ENCODE peak calls at places on chromosomes 13 and 19, in four cellular contexts. N is kidney, Z is HCT116, Q is SK-N-SH. D is an unnamed sample.
A peak's percentile ranks its signal among the peaks of the same experiment; 100 is the strongest.

GRCh38 chr19:6318772-6319171 is 14.6 kb downstream of the ACER1 start:
- DNase-seq in N (peak; percentile 2), Z (no peak), Q (no peak), D (no peak)

GRCh38 chr13:20412761-20413355 is 112.8 kb downstream of the CRYL1 start:
- DNase-seq in N (no peak), Z (no peak), Q (no peak), D (no peak)

GRCh38 chr13:44523176-44524017 is 52.7 kb downstream of the TSC22D1 start:
- DNase-seq in N (no peak), Z (peak; percentile 32), Q (no peak), D (no peak)

GRCh38 chr13:51689597-51689996 is 105.3 kb downstream of the WDFY2 start:
- DNase-seq in N (no peak), Z (no peak), Q (no peak), D (no peak)

GRCh38 chr19:46574533-46574932 is 26.6 kb upstream of the CALM3 start:
- DNase-seq in N (no peak), Z (no peak), Q (peak; percentile 21), D (no peak)

GRCh38 chr19:32653626-32653968 is 21.4 kb downstream of the ANKRD27 start:
- DNase-seq in N (no peak), Z (no peak), Q (no peak), D (no peak)

GRCh38 chr19:8663920-8664670 is 33.7 kb downstream of the NFILZ start:
- DNase-seq in N (no peak), Z (no peak), Q (no peak), D (no peak)

GRCh38 chr13:103156346-103156998 is 90.3 kb upstream of the SLC10A2 start:
- DNase-seq in N (no peak), Z (no peak), Q (no peak), D (no peak)

GRCh38 chr19:43798546-43799409 is 3.5 kb downstream of the LYPD5 start:
- DNase-seq in N (peak; percentile 90), Z (peak; percentile 70), Q (peak; percentile 65), D (no peak)

GRCh38 chr13:114179087-114179658 is at the start of gene CFAP97D2:
- DNase-seq in N (peak; percentile 39), Z (no peak), Q (no peak), D (no peak)

GRCh38 chr19:36526581-36526980 is 1.5 kb downstream of the ZNF260 start:
- DNase-seq in N (no peak), Z (no peak), Q (no peak), D (no peak)

GRCh38 chr19:35742121-35742724 is at the start of gene IGFLR1:
- DNase-seq in N (no peak), Z (no peak), Q (no peak), D (no peak)

GRCh38 chr13:114315074-114315785 is 927 bp downstream of the CHAMP1 start:
- DNase-seq in N (no peak), Z (no peak), Q (no peak), D (no peak)

GRCh38 chr19:50198431-50199253 is 4.8 kb upstream of the MYH14 start:
- DNase-seq in N (no peak), Z (no peak), Q (no peak), D (no peak)

GRCh38 chr19:54399189-54399588 is 16.1 kb upstream of the TTYH1 start:
- DNase-seq in N (no peak), Z (no peak), Q (no peak), D (no peak)

GRCh38 chr13:89294115-89294867 is 1623.1 kb downstream of the SLITRK5 start:
- DNase-seq in N (peak; percentile 36), Z (no peak), Q (no peak), D (no peak)

GRCh38 chr13:73937420-73937819 is 196.8 kb downstream of the KLF12 start:
- DNase-seq in N (no peak), Z (no peak), Q (no peak), D (no peak)

GRCh38 chr13:23959231-23959862 is 62.0 kb upstream of the C1QTNF9B start:
- DNase-seq in N (no peak), Z (no peak), Q (no peak), D (no peak)

GRCh38 chr13:24071423-24072075 is 89.0 kb upstream of the SPATA13 start:
- DNase-seq in N (no peak), Z (no peak), Q (no peak), D (peak; percentile 30)

GRCh38 chr13:51785592-51786424 is 18.2 kb downstream of the DHRS12 start:
- DNase-seq in N (no peak), Z (no peak), Q (peak; percentile 85), D (peak; percentile 69)

GRCh38 chr19:47613165-47614146 is 4.5 kb downstream of the BICRA start:
- DNase-seq in N (no peak), Z (no peak), Q (peak; percentile 51), D (no peak)

GRCh38 chr19:13788991-13789390 is 6.3 kb upstream of the ZSWIM4 start:
- DNase-seq in N (no peak), Z (no peak), Q (no peak), D (no peak)

GRCh38 chr19:43776285-43776684 is 4.5 kb downstream of the KCNN4 start:
- DNase-seq in N (no peak), Z (no peak), Q (no peak), D (no peak)

GRCh38 chr13:40063278-40063698 is 407.8 kb downstream of the COG6 start:
- DNase-seq in N (no peak), Z (no peak), Q (peak; percentile 52), D (no peak)

GRCh38 chr13:60755380-60756163 is 358.6 kb downstream of the TDRD3 start:
- DNase-seq in N (no peak), Z (no peak), Q (no peak), D (no peak)

GRCh38 chr19:13844130-13844631 is 32.8 kb upstream of the NANOS3 start:
- DNase-seq in N (peak; percentile 70), Z (no peak), Q (no peak), D (no peak)

GRCh38 chr19:14146789-14147216 is 10.4 kb upstream of the ASF1B start:
- DNase-seq in N (no peak), Z (no peak), Q (no peak), D (no peak)

GRCh38 chr13:90447735-90448103 is 899.8 kb upstream of the MIR17HG start:
- DNase-seq in N (no peak), Z (peak; percentile 1), Q (no peak), D (no peak)

GRCh38 chr13:113948034-113948742 is 25.7 kb downstream of the C13orf46 start:
- DNase-seq in N (peak; percentile 54), Z (no peak), Q (no peak), D (no peak)

GRCh38 chr19:42122691-42123607 is 9.3 kb downstream of the POU2F2 start:
- DNase-seq in N (no peak), Z (no peak), Q (no peak), D (no peak)

GRCh38 chr19:44050740-44051653 is 839 bp upstream of the ZNF223 start:
- DNase-seq in N (no peak), Z (no peak), Q (no peak), D (no peak)

GRCh38 chr19:35249146-35249847 is 495 bp downstream of the LSR start:
- DNase-seq in N (peak; percentile 72), Z (no peak), Q (no peak), D (no peak)

DNA sequence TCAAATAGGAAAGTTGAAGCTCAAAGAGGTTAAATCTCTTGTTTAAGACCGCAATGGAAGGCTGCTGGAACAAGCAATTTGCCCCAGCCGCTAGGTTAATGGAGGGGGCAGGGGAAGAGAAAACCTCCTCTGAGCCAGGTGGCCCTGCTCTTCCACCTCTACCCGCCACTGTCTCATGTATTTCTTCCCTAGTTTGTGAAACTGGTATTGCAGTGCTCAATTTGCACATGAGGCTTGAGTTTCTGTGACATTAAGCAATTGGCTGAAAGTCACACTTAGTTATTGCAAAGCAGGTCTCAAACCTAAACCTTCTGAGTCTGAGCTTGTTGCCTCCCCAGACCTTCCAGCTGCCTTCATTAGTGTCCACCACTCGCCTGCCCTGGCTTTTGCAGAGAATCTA is 27.2 kb upstream of the OLFM4 start:
- DNase-seq in N (no peak), Z (no peak), Q (no peak), D (no peak)
- H3K9ac ChIP-seq in N (no peak overlapping the region), Z (no peak overlapping the region), Q (no peak overlapping the region), D (no peak overlapping the region)

DNA sequence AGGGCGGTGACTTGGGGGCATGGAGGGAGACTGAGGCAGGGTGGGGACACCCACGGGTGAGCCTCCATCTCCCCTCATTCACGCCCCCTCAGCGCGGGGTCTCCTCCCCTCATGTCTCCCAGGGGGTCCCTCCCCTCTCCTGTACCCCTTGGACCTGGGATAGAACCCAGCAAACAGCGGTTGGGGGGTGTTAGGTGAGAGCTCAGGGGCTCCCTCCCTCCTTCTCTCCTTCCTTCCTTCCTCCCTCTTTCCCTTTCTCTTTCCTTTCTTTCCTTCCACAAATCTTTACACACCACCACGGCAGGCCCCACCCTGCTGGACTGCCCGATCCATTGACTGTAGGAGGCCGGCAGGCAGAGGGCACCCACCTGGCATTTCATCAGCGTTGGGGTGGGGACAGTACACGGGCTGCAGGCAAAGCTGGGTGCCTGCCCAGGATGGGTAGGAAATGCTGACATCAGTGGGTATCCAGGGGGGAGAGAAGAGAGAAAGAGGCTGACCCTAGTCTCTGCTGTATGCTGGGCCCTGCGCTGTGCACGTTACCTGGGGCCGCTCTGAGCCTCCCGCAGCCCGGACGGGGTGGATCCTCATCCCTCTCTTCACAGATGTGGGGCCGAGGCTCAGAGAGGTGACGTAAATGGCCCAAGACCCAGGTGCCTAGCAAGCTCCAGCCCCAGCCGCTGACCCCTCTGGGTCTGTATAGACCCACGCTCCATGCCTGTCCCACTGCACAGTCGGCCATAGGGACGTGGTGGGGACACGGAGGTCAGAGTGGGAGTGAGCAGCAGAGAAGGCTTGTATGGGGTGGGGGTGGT is 3.5 kb downstream of the SSC5D start:
- DNase-seq in N (no peak), Z (no peak), Q (no peak), D (no peak)
- H3K9ac ChIP-seq in N (no peak overlapping the region), Z (no peak overlapping the region), Q (no peak overlapping the region), D (no peak overlapping the region)

GRCh38 chr19:38303517-38304351 is at the start of gene C19orf33:
- DNase-seq in N (peak; percentile 93), Z (peak; percentile 84), Q (no peak), D (no peak)
- H3K9ac ChIP-seq in N (no peak within 1 kb of the TSS), Z (peak within 1 kb of the TSS; percentile 100), Q (no peak within 1 kb of the TSS), D (no peak within 1 kb of the TSS)

DNA sequence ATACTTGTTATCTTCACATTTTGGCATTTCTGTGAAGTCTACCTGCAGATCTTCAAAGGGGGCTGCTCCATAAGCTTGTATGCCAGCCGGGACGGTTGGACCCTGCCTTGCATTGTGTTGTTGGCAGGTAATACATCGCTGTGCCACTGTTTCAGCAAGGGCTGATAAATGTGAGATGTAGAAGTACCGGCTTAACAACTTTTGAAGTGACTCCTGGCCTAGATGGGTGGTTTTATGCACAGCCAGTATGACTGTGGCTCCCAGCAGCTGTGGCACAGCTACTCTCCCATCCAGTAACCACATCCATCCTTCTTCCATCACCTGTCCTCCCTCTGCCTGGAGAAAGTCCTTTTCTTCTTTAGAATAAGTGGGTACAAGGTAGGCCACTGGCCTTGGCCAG is 19.7 kb downstream of the ZNF700 start:
- DNase-seq in N (no peak), Z (no peak), Q (no peak), D (no peak)
- H3K9ac ChIP-seq in N (no peak overlapping the region), Z (no peak overlapping the region), Q (no peak overlapping the region), D (no peak overlapping the region)

GRCh38 chr19:1067341-1068103 is 555 bp downstream of the ARHGAP45 start:
- DNase-seq in N (peak; percentile 80), Z (no peak), Q (no peak), D (no peak)
- H3K9ac ChIP-seq in N (no peak overlapping the region), Z (peak overlapping the region; percentile 92), Q (no peak overlapping the region), D (peak overlapping the region; percentile 37)

D was measured in SK-N-MC.